ENCODE peak calls at places on chromosomes 1 and 21, in four cellular contexts. H, E, K and J are unnamed samples.
A peak's percentile ranks its signal among the peaks of the same experiment; 100 is the strongest.

GRCh38 chr1:217029311-217030157 is 306.3 kb upstream of the ESRRG start:
- DNase-seq in H (no peak), E (no peak), K (no peak), J (no peak)

GRCh38 chr1:236762410-236762809 is 32.7 kb upstream of the MTR start:
- DNase-seq in H (no peak), E (no peak), K (no peak), J (no peak)

GRCh38 chr1:44505210-44505993 is 100.3 kb downstream of the RNF220 start:
- DNase-seq in H (no peak), E (no peak), K (no peak), J (no peak)

GRCh38 chr1:12015499-12015898 is 3.8 kb upstream of the MIIP start:
- DNase-seq in H (no peak), E (no peak), K (no peak), J (no peak)

GRCh38 chr21:43884012-43884860 is 19.2 kb downstream of the AGPAT3 start:
- DNase-seq in H (no peak), E (peak; percentile 49), K (no peak), J (peak; percentile 96)

GRCh38 chr1:28921286-28921869 is 7.0 kb downstream of the EPB41 start:
- DNase-seq in H (no peak), E (no peak), K (no peak), J (no peak)

GRCh38 chr21:30577766-30578165 is 12.4 kb downstream of the KRTAP22-2 start:
- DNase-seq in H (no peak), E (no peak), K (no peak), J (no peak)

GRCh38 chr1:22184454-22184853 is 41.6 kb upstream of the WNT4 start:
- DNase-seq in H (no peak), E (no peak), K (no peak), J (no peak)

GRCh38 chr1:225919906-225920305 is 4.1 kb downstream of the PYCR2 start:
- DNase-seq in H (no peak), E (peak; percentile 91), K (peak; percentile 17), J (no peak)

GRCh38 chr1:9062846-9063245 is 6.6 kb downstream of the SLC2A5 start:
- DNase-seq in H (no peak), E (no peak), K (no peak), J (no peak)

GRCh38 chr1:27356628-27357280 is 10.0 kb downstream of the MAP3K6 start:
- DNase-seq in H (no peak), E (peak; percentile 56), K (no peak), J (no peak)

GRCh38 chr1:101236546-101237228 is at the start of gene S1PR1:
- DNase-seq in H (no peak), E (peak; percentile 78), K (peak; percentile 28), J (no peak)

GRCh38 chr1:64892576-64893573 is 73.5 kb downstream of the JAK1 start:
- DNase-seq in H (no peak), E (no peak), K (no peak), J (no peak)

GRCh38 chr1:8169364-8170058 is 143.4 kb upstream of the ERRFI1 start:
- DNase-seq in H (peak; percentile 69), E (peak; percentile 67), K (peak; percentile 59), J (peak; percentile 43)

GRCh38 chr1:3601743-3602142 is 9.6 kb downstream of the MEGF6 start:
- DNase-seq in H (no peak), E (no peak), K (no peak), J (no peak)

GRCh38 chr21:36200089-36200561 is 43.5 kb downstream of the DOP1B start:
- DNase-seq in H (no peak), E (no peak), K (no peak), J (no peak)

GRCh38 chr1:248686815-248687214 is 15.8 kb downstream of the OR14I1 start:
- DNase-seq in H (no peak), E (peak; percentile 14), K (peak; percentile 43), J (peak; percentile 17)

GRCh38 chr1:231931846-231932454 is 305.4 kb downstream of the DISC1 start:
- DNase-seq in H (peak; percentile 10), E (no peak), K (no peak), J (peak; percentile 79)

GRCh38 chr21:37496972-37497371 is 130.4 kb downstream of the DYRK1A start:
- DNase-seq in H (no peak), E (no peak), K (no peak), J (no peak)

GRCh38 chr1:89516055-89516454 is 8.6 kb upstream of the LRRC8B start:
- DNase-seq in H (peak; percentile 73), E (no peak), K (no peak), J (peak; percentile 22)

GRCh38 chr21:32886339-32886738 is 114.8 kb upstream of the PAXBP1 start:
- DNase-seq in H (no peak), E (no peak), K (no peak), J (no peak)

GRCh38 chr1:60277269-60277668 is 203.7 kb upstream of the C1orf87 start:
- DNase-seq in H (no peak), E (no peak), K (no peak), J (no peak)

GRCh38 chr1:232737917-232738316 is 67.3 kb upstream of the MAP10 start:
- DNase-seq in H (no peak), E (no peak), K (no peak), J (no peak)

GRCh38 chr1:223695014-223695413 is 17.3 kb upstream of the CAPN2 start:
- DNase-seq in H (no peak), E (no peak), K (no peak), J (no peak)

GRCh38 chr1:25671929-25672328 is 55.3 kb downstream of the MAN1C1 start:
- DNase-seq in H (no peak), E (no peak), K (no peak), J (no peak)

GRCh38 chr1:65309317-65310077 is at the start of gene DNAJC6:
- DNase-seq in H (peak; percentile 20), E (peak; percentile 87), K (no peak), J (peak; percentile 88)

GRCh38 chr1:232377494-232377770 is 252.5 kb downstream of the SIPA1L2 start:
- DNase-seq in H (no peak), E (no peak), K (no peak), J (no peak)

DNA sequence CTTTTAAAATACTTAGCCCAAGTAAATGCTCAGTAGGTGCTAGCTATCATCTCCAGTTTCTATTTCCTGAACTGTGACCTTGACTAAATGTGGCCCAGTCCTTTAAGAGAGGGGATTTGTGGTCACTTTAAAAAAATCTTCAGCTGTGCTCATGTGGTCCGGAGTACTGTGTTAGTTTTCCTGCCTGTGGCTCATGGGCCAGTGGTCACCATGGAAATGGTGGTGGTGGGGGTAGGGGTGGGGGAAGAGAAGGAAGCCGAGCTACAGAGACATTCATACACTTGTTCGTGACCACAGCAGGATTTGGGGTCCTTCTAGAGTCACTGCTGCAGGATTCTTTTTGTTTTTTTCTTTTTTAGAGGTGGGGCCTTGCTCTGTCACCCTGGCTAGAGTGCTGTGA is 25.7 kb downstream of the KIF26B start:
- DNase-seq in H (no peak), E (no peak), K (no peak), J (no peak)
- TF ChIP-seq MAX in H (no peak), E (no peak), K (no peak), J (no peak)

DNA sequence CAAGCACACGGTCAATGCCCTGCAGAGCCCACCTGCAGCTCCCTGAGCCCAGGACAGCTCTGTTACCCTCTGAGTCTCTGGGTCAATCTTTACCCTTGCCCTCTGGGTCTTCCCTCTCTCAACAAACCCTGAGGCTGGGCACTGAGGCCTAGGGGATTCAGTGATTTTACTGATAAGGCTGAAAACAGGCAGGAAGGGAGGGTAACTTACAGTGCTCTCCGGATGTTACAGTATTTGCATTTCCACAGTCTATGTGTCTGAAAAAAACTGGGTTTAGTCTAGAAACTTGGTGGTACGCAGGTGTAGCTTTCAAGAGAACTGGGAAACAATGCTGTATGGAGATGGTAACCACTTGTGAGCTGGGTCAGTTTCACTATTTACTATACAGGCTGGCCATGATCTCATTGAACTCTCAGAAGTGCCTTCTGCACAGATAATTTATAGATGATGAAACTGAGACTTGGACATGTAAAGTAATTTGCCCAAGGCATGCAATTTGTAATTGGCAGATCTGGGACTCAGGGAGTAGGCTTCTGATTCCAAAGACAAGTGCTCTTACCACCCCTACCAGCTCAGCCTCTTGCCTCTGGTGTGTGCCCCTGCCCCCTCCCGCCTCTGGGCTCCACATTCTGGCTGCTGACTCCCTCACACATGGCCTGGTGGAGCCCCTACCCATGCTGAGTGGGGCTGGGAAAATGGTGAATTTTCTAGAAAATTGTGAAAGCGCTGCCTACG is 48.8 kb downstream of the TENT5C start:
- DNase-seq in H (no peak), E (no peak), K (peak; percentile 89), J (no peak)
- TF ChIP-seq RCOR1 in H (no peak), E (no peak), K (no peak), J (no peak)

GRCh38 chr1:228469413-228470162 is 17.6 kb upstream of the RNF187 start:
- DNase-seq in H (no peak), E (no peak), K (no peak), J (no peak)
- TF ChIP-seq MAX in H (no peak), E (no peak), K (no peak), J (no peak)

DNA sequence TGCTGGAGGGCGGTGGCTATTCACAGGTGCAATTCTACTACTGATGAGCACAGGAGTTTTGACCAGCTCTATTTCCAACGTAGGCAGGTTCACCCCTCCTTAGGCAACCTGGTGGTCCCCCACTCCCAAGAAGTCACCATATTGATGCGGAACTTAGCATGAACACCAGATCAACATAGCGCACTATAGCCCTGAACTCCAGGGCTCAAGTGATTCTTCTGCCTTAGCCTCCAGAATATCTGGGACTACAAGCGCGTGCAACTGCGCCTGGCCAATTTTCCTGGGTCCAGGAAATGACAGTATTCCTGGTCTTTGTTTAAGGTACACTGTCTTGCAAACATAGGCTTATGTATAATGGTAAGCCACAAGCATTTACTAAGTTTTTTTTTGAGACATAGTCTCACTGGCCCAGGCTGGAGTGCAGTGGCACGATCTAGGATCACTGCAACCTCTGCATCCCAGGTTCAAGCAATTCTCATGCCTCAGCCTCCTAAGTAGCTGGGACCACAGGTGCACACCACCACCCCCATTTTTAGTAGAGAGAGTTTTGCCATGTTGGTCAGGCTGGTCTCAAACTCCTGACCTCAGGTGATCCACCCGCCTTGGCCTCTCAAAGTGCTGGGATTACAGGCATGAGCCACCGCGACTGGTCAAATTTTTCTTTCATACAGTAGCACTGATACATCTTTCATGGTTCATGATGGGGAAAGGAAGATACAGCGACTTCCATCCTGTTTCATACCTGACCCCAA is 12.6 kb downstream of the MCL1 start:
- DNase-seq in H (no peak), E (no peak), K (no peak), J (no peak)
- TF ChIP-seq RCOR1 in H (no peak), E (no peak), K (no peak), J (no peak)

DNA sequence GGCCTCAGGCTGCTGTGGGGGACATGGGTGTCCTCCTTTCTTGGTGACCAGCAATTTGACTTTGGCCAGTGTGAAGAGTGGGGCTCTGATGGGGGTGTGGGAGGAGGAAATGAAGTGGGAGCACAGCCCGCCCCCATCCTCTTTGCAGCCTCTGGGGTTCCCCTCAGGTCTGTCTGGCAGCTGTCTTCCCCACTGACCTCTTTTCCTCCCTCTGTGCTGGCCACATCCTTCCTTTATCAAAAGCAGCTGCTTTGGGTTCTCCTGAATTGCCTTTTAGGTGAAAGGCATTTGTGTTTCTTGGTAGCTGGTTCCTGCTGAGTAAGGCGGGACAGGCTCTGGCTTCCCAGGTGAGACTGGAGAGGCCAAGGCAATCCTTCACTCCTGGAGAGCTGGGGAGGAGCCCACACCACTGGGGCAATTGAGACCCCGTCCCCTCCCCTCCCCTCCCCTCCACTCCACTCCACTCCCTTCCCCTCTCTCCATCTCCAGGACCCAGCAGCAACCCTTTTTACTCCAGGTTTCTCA is 24.9 kb downstream of the PCAT6 start:
- DNase-seq in H (no peak), E (peak; percentile 35), K (no peak), J (no peak)
- TF ChIP-seq MAX in H (no peak), E (no peak), K (no peak), J (no peak)

GRCh38 chr1:208254862-208255261 is 10.7 kb upstream of the PLXNA2 start:
- DNase-seq in H (no peak), E (no peak), K (no peak), J (no peak)
- TF ChIP-seq RCOR1 in H (no peak), E (no peak), K (no peak), J (no peak)

GRCh38 chr1:160987359-160988062 is 32.9 kb upstream of the ITLN2 start:
- DNase-seq in H (no peak), E (no peak), K (no peak), J (no peak)
- TF ChIP-seq MAX in H (no peak), E (no peak), K (no peak), J (no peak)